ENCODE peak calls at places on chromosomes 11 and 22, in ten cellular contexts. D, Y, V, F, Q, M, E, A, L and R are unnamed samples. For H3K9me3, the result is how much of the 10 kb centered on the place peaks cover.

GRCh38 chr11:8256271-8257002 is 7.2 kb downstream of the LMO1 start:
- DNase-seq in E (no peak), F (no peak), D (no peak), Y (no peak), L (no peak), V (peak), Q (no peak), M (no peak), A (no peak), R (no peak)

GRCh38 chr22:39943941-39944624 is 16.1 kb upstream of the TMA7B start:
- DNase-seq in M (no peak), D (no peak), V (no peak), Y (no peak), F (no peak), A (no peak), Q (no peak), E (no peak), L (no peak), R (no peak)

GRCh38 chr22:25113316-25113721 is 86.3 kb upstream of the CRYBB3 start:
- DNase-seq in M (no peak), D (peak), Q (no peak), A (peak), Y (no peak), F (peak), V (no peak), E (no peak), L (no peak), R (no peak)

GRCh38 chr22:23075525-23076216 is 5.4 kb downstream of the GNAZ start:
- DNase-seq in V (peak), M (peak), Q (no peak), Y (no peak), F (no peak), D (no peak), L (no peak), E (no peak), A (peak), R (no peak)

GRCh38 chr11:28153586-28153985 is 45.4 kb downstream of the METTL15 start:
- DNase-seq in F (no peak), V (no peak), A (no peak), D (no peak), Q (no peak), E (no peak), L (no peak), Y (no peak), M (no peak), R (no peak)

GRCh38 chr11:86118201-86118600 is 49.3 kb upstream of the PICALM start:
- DNase-seq in Y (no peak), A (no peak), E (no peak), M (no peak), D (no peak), F (no peak), V (no peak), L (no peak), Q (no peak), R (no peak)

GRCh38 chr11:34468209-34468841 is 29.6 kb downstream of the CAT start:
- DNase-seq in V (no peak), L (peak), A (peak), Q (peak), M (no peak), E (peak), Y (peak), D (peak), F (peak), R (no peak)

GRCh38 chr11:995752-996420 is 40.6 kb downstream of the MUC6 start:
- DNase-seq in Y (no peak), A (no peak), E (no peak), L (no peak), Q (no peak), M (no peak), D (peak), F (peak), V (no peak), R (no peak)

GRCh38 chr22:46078241-46079092 is 71.9 kb upstream of the PPARA start:
- DNase-seq in E (no peak), Y (no peak), Q (no peak), L (no peak), M (peak), D (no peak), F (peak), A (peak), V (peak), R (no peak)

GRCh38 chr22:38348751-38349496 is 31.7 kb upstream of the CSNK1E start:
- DNase-seq in D (no peak), A (peak), E (no peak), M (no peak), L (no peak), F (no peak), Q (no peak), Y (no peak), V (peak), R (no peak)

GRCh38 chr11:87851234-87851633 is 324.0 kb downstream of the RAB38 start:
- DNase-seq in L (no peak), V (no peak), D (peak), M (no peak), Y (no peak), Q (no peak), A (no peak), F (no peak), E (no peak), R (no peak)

GRCh38 chr22:26401726-26402125 is 27.3 kb upstream of the ASPHD2 start:
- DNase-seq in F (no peak), A (no peak), L (no peak), E (no peak), V (no peak), D (no peak), M (no peak), Q (peak), Y (no peak), R (no peak)

GRCh38 chr11:17077240-17077519 is 287 bp downstream of the RPS13 start:
- DNase-seq in E (no peak), A (no peak), Q (no peak), V (no peak), Y (no peak), L (no peak), M (no peak), F (no peak), D (no peak), R (no peak)

GRCh38 chr11:119729581-119730346 is 764 bp upstream of the NECTIN1 start:
- DNase-seq in E (no peak), A (peak), Y (no peak), Q (peak), D (peak), L (no peak), M (peak), F (peak), V (peak), R (no peak)

GRCh38 chr11:134742228-134742612 is 330.2 kb upstream of the B3GAT1 start:
- DNase-seq in V (peak), F (no peak), D (peak), A (no peak), Y (no peak), E (no peak), Q (no peak), L (no peak), M (no peak), R (no peak)

GRCh38 chr11:65418681-65419459 is 3.7 kb upstream of the NEAT1 start:
- DNase-seq in Y (peak), M (peak), L (peak), F (peak), E (peak), V (peak), D (peak), Q (peak), A (peak), R (peak)

GRCh38 chr11:76999597-76999996 is 34.6 kb upstream of the B3GNT6 start:
- DNase-seq in M (no peak), E (no peak), Y (no peak), V (no peak), L (no peak), F (no peak), D (no peak), A (no peak), Q (no peak), R (no peak)

GRCh38 chr11:2991477-2992233 is 474 bp downstream of the NAP1L4 start:
- DNase-seq in L (peak), Q (no peak), F (no peak), V (no peak), E (no peak), M (no peak), Y (no peak), D (peak), A (no peak), R (no peak)

GRCh38 chr11:133263332-133263731 is 269.0 kb downstream of the OPCML start:
- DNase-seq in E (no peak), L (no peak), Y (no peak), Q (no peak), A (no peak), V (no peak), D (no peak), M (no peak), F (no peak), R (no peak)

GRCh38 chr22:46267431-46268279 is at the start of gene TTC38:
- DNase-seq in V (peak), Q (peak), F (peak), Y (peak), E (peak), D (peak), A (peak), M (peak), L (peak), R (no peak)

GRCh38 chr11:97557399-97557798 is 1167.6 kb downstream of the JRKL start:
- DNase-seq in L (no peak), A (no peak), Q (no peak), E (no peak), Y (no peak), F (no peak), D (peak), M (no peak), V (no peak), R (no peak)

GRCh38 chr11:128451651-128452470 is 135.5 kb downstream of the ETS1 start:
- DNase-seq in Y (peak), F (peak), D (no peak), E (no peak), V (peak), M (peak), L (no peak), Q (no peak), A (peak), R (no peak)

GRCh38 chr11:66883021-66883968 is 26.4 kb downstream of the LRFN4 start:
- DNase-seq in E (peak), F (peak), A (peak), V (peak), M (peak), L (peak), Y (peak), D (peak), Q (peak), R (no peak)

GRCh38 chr11:19844012-19844411 is 131.4 kb downstream of the NAV2 start:
- DNase-seq in F (no peak), D (no peak), V (no peak), M (no peak), A (no peak), Q (no peak), Y (no peak), E (no peak), L (no peak), R (no peak)

GRCh38 chr22:29524440-29525191 is 28.9 kb downstream of the THOC5 start:
- DNase-seq in E (peak), V (peak), A (peak), M (peak), Q (no peak), D (peak), F (peak), Y (peak), L (no peak), R (no peak)

GRCh38 chr22:49691256-49691655 is 136.4 kb downstream of the BRD1 start:
- DNase-seq in F (no peak), E (no peak), D (no peak), Q (no peak), M (no peak), Y (no peak), L (no peak), V (no peak), A (peak), R (no peak)

GRCh38 chr11:78786746-78787145 is 212.1 kb upstream of the NARS2 start:
- DNase-seq in A (no peak), D (no peak), M (no peak), V (no peak), Q (no peak), L (no peak), E (no peak), F (no peak), Y (no peak), R (no peak)

GRCh38 chr22:37544955-37545702 is 15.2 kb upstream of the CDC42EP1 start:
- DNase-seq in E (peak), V (no peak), D (peak), Y (peak), Q (no peak), M (peak), F (peak), L (peak), A (peak), R (no peak)

GRCh38 chr22:48785792-48786678 is 1041.6 kb downstream of the BRD1 start:
- DNase-seq in Y (no peak), A (no peak), E (no peak), D (no peak), Q (no peak), M (no peak), F (no peak), V (no peak), L (no peak), R (no peak)

GRCh38 chr11:82869657-82870056 is 30.6 kb downstream of the PRCP start:
- DNase-seq in D (peak), Y (no peak), A (no peak), V (no peak), Q (no peak), F (peak), L (no peak), M (no peak), E (no peak), R (no peak)

GRCh38 chr11:27596388-27596787 is 89.8 kb upstream of the LIN7C start:
- DNase-seq in F (no peak), M (no peak), L (no peak), Q (no peak), V (no peak), D (no peak), A (no peak), Y (no peak), E (no peak), R (no peak)

GRCh38 chr11:110347660-110348059 is 51.2 kb upstream of the RDX start:
- DNase-seq in D (no peak), M (no peak), F (no peak), Q (no peak), V (no peak), Y (no peak), E (no peak), L (no peak), A (no peak), R (no peak)

GRCh38 chr11:105100206-105100605 is 39.4 kb downstream of the CARD18 start:
- DNase-seq in F (no peak), D (peak), A (no peak), Q (no peak), Y (peak), L (no peak), M (no peak), E (no peak), V (no peak), R (no peak)

GRCh38 chr11:1389103-1389931 is 417 bp upstream of the BRSK2 start:
- DNase-seq in F (peak), E (peak), Q (peak), M (peak), D (peak), A (peak), Y (peak), V (peak), L (peak), R (peak)

GRCh38 chr11:720642-721346 is 14.8 kb downstream of the EPS8L2 start:
- DNase-seq in F (no peak), Y (no peak), E (peak), Q (no peak), V (peak), M (peak), D (no peak), L (peak), A (peak), R (peak)

DNA sequence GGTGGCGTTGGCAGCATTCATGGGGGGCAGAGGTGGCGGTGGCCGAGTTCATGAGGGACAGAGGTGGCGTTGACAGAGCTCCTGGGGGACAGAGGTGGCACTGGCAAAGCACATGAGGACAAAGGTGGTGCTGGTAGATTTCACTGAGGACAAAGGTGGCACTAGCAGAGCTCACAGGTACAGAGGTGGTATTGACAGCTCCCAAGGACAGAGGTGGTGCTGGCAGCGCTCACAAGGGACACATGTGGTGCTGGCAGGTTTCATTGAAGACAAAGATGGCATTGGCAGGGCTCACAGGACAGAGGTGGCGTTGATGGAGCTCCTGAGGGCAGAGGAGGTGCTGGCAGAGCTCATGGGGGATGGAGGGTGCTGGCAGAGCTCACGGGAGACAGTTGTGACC is 425.4 kb downstream of the CTTN start:
- DNase-seq in V (no peak), L (no peak), A (no peak), E (no peak), Y (no peak), D (no peak), F (no peak), M (no peak), Q (no peak), R (no peak)
- H3K9me3 ChIP-seq in V (under half), L (under half), A (under half), E (under half), Y (under half), D (under half), F (under half), M (under half), Q (under half), R (under half)

GRCh38 chr22:36196254-36197064 is 5.2 kb downstream of the APOL4 start:
- DNase-seq in L (no peak), V (no peak), A (no peak), D (no peak), Y (no peak), E (no peak), F (no peak), M (no peak), Q (no peak), R (no peak)

GRCh38 chr22:36197601-36198146 is 3.9 kb downstream of the APOL4 start:
- DNase-seq in Y (no peak), V (no peak), A (no peak), F (no peak), E (no peak), M (peak), L (no peak), Q (no peak), D (peak), R (no peak)

GRCh38 chr22:36197065-36197440 is 4.6 kb downstream of the APOL4 start:
- DNase-seq in A (no peak), F (peak), E (no peak), Y (no peak), D (peak), L (peak), Q (no peak), M (peak), V (no peak), R (no peak)

GRCh38 chr22:36198482-36198881 is 3.1 kb downstream of the APOL4 start:
- DNase-seq in A (no peak), V (no peak), M (no peak), D (no peak), E (no peak), L (no peak), Y (no peak), F (no peak), Q (no peak), R (no peak)

DNA sequence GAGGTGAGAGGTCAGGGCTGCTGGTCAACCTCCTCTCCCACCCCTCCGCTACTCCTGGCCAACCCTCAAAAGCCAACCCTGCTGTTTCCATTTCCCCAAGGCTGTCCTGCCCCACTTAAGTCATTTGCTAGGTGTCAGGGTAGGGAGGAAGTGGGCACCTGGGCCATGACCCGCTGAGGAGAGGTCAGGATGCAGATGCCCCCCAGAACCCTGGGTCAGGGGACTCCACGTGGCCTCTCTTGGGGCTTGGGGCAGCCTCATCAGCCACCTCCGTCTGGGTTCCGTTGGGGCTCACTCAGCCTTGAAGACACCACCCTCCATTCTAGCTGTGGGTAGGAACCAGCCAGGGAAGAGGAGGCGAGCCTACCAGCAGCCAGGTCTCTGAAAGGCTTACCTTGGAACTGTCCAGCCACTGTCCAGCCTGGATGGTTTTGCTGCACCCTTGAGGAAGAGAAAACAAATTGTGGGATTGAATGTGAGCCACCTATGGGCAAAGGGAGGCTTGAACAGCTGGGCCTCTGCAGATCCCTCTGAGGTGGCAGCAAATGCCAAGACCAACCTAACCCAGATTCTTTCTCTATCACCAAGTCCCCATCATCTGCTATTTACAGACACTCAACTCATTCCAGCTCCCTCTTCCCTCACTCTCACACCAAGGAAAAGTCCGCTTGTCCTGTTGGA is 2.5 kb downstream of the APOL4 start:
- DNase-seq in Y (no peak), A (no peak), V (no peak), Q (no peak), D (no peak), E (no peak), F (no peak), L (no peak), M (no peak), R (no peak)
- H3K9me3 ChIP-seq in Y (under half), A (under half), V (under half), Q (under half), D (under half), E (under half), F (under half), L (under half), M (under half), R (under half)

GRCh38 chr11:102708654-102709053 is 3.1 kb upstream of the MMP27 start:
- DNase-seq in E (no peak), F (no peak), D (no peak), V (no peak), Q (no peak), A (no peak), L (no peak), Y (no peak), M (no peak), R (no peak)
- H3K9me3 ChIP-seq in E (under half), F (under half), D (under half), V (under half), Q (under half), A (under half), L (under half), Y (under half), M (under half), R (under half)

GRCh38 chr11:11421509-11421908 is 68.5 kb upstream of the CSNK2A3 start:
- DNase-seq in Q (no peak), A (no peak), D (no peak), M (no peak), V (no peak), F (no peak), L (no peak), E (no peak), Y (no peak), R (no peak)
- H3K9me3 ChIP-seq in Q (under half), A (under half), D (under half), M (under half), V (under half), F (under half), L (under half), E (under half), Y (under half), R (under half)